ENCODE peak calls at places on chromosome 13, in six cellular contexts. L is GM12878, U is ovary, X is transverse colon, S is H1, N is stomach. J is an unnamed sample. For H3K36me3, the result is how much of the 10 kb centered on the place peaks cover.

GRCh38 chr13:57036290-57036689 is 104.4 kb upstream of the PRR20A start:
- DNase-seq in L (no peak), U (no peak), X (no peak), S (no peak), N (no peak), J (no peak)

GRCh38 chr13:19089315-19089714 is 92.3 kb downstream of the TUBA3C start:
- DNase-seq in L (no peak), U (no peak), X (no peak), S (no peak), N (no peak), J (no peak)

GRCh38 chr13:44543424-44543823 is 32.7 kb downstream of the TSC22D1 start:
- DNase-seq in L (no peak), U (no peak), X (no peak), S (no peak), N (no peak), J (no peak)

GRCh38 chr13:58437436-58437835 is 805.9 kb downstream of the PCDH17 start:
- DNase-seq in L (no peak), U (no peak), X (no peak), S (no peak), N (no peak), J (no peak)

GRCh38 chr13:43003010-43003409 is 11.0 kb upstream of the EPSTI1 start:
- DNase-seq in L (no peak), U (no peak), X (no peak), S (no peak), N (no peak), J (no peak)

GRCh38 chr13:71674776-71675352 is 192.1 kb downstream of the DACH1 start:
- DNase-seq in L (no peak), U (no peak), X (no peak), S (no peak), N (no peak), J (no peak)

GRCh38 chr13:110278859-110279258 is 28.1 kb downstream of the COL4A1 start:
- DNase-seq in L (no peak), U (no peak), X (no peak), S (no peak), N (no peak), J (no peak)

GRCh38 chr13:97631158-97631557 is 197.2 kb downstream of the RAP2A start:
- DNase-seq in L (no peak), U (no peak), X (no peak), S (no peak), N (no peak), J (no peak)

GRCh38 chr13:64488731-64489130 is 2741.4 kb downstream of the PCDH9 start:
- DNase-seq in L (no peak), U (no peak), X (no peak), S (no peak), N (no peak), J (no peak)

DNA sequence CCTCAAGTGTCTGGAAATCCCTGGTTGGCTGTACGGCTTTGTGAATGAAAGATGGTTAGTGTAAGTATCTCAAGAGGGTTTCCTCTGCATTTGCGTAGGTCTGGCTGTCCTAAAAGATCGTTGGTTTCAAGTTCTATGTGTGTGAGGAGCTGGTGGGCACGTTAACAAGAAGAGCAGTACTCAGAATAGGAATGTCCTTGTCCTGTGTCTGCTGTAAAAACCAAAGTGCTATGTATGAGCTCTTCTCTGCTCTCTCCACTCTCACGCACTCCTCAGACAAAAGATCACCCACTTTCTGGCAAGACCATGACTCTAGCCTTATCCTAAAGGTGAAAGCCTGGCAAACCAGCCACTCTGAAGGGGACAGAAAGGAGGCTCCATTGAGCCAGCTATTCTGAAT is 39.1 kb downstream of the USP12 start:
- DNase-seq in L (peak), U (no peak), X (no peak), S (no peak), N (no peak), J (no peak)
- H3K36me3 ChIP-seq in L (under half), U (under half), X (under half), S (under half), N (under half), J (under half)

GRCh38 chr13:101835920-101836319 is 383.4 kb downstream of the ITGBL1 start:
- DNase-seq in L (no peak), U (no peak), X (no peak), S (no peak), N (no peak), J (no peak)
- TF ChIP-seq EP300 in L (no peak), U (no peak), X (no peak), S (no peak), N (no peak), J (no peak)

GRCh38 chr13:33524086-33524485 is 238.5 kb upstream of the STARD13 start:
- DNase-seq in L (no peak), U (no peak), X (no peak), S (no peak), N (no peak), J (no peak)

GRCh38 chr13:33519561-33520479 is 234.3 kb upstream of the STARD13 start:
- DNase-seq in L (no peak), U (no peak), X (no peak), S (no peak), N (no peak), J (no peak)

GRCh38 chr13:33518442-33518841 is 232.9 kb upstream of the STARD13 start:
- DNase-seq in L (no peak), U (no peak), X (no peak), S (no peak), N (no peak), J (no peak)

GRCh38 chr13:33525759-33526158 is 240.2 kb upstream of the STARD13 start:
- DNase-seq in L (no peak), U (no peak), X (no peak), S (no peak), N (no peak), J (no peak)

DNA sequence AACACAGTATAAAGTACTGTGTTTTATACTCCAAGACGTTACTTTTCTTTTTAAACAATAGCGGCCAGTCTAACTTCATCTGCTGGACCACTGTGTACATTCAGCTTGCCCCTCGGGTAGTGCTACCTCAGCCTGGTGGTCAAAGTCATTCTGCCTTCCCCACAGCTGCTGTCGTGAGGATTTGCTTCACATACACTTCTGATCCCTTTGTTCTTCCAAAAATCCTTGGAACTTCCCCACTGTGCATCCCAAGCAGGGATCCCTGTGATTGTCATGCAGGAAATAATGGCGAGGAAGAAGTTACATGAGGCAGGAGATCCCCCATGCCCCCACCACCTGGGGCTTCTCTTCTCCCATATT is 234.9 kb upstream of the STARD13 start:
- DNase-seq in L (no peak), U (no peak), X (no peak), S (no peak), N (no peak), J (no peak)
- TF ChIP-seq CTCF in L (no peak), U (no peak), X (no peak), S (no peak), N (no peak), J (no peak)

GRCh38 chr13:114298866-114299265 is 15.4 kb upstream of the CHAMP1 start:
- DNase-seq in L (no peak), U (no peak), X (no peak), S (no peak), N (no peak), J (no peak)
- H3K36me3 ChIP-seq in L (under half), U (under half), X (under half), S (under half), N (half or more), J (half or more)

DNA sequence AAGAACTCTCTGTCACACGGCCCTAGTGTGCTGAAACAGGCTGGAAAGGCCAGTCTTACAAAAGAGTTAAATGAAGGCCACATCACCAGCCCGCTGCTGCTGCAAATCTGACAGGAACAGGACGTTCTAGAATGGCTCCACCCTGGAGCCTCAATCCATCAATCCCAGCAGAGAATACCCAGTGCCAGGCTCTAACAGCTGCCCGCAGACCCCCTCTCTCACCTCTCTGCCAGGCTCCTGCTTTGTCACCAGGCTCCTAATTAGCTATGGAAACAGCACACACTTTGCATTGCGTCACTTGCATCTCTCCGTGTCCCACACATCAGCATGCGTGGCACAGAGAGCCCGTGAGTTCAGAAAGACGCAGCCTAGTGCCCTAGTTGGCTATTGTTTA is 314.1 kb downstream of the FOXO1 start:
- DNase-seq in L (no peak), U (no peak), X (no peak), S (no peak), N (no peak), J (peak)
- TF ChIP-seq EP300 in L (no peak), U (no peak), X (no peak), S (no peak), N (peak), J (peak)

GRCh38 chr13:24670927-24671326 is 9.3 kb upstream of the ATP12A start:
- DNase-seq in L (no peak), U (no peak), X (no peak), S (no peak), N (no peak), J (no peak)
- TF ChIP-seq CTCF in L (peak), U (no peak), X (no peak), S (peak), N (no peak), J (no peak)

J was measured in esophagus muscularis mucosa.